ENCODE peak calls at places on chromosomes 7 and 10, in five cellular contexts. N is HAP-1, W is posterior vena cava, K is epithelial cell of prostate, H is lower lobe of right lung. G is an unnamed sample.

GRCh38 chr7:136405931-136406777 is 429.0 kb upstream of the MTPN start:
- DNase-seq in N (peak), W (no peak), K (no peak), H (no peak), G (no peak)

GRCh38 chr10:71797533-71798307 is 24.4 kb upstream of the VSIR start:
- DNase-seq in N (no peak), W (no peak), K (no peak), H (no peak), G (no peak)

GRCh38 chr10:132967540-132967939 is 25.2 kb upstream of the CFAP46 start:
- DNase-seq in N (no peak), W (peak), K (no peak), H (no peak), G (peak)

GRCh38 chr7:67937717-67938191 is 941.1 kb downstream of the TYW1 start:
- DNase-seq in N (no peak), W (no peak), K (peak), H (peak), G (no peak)

GRCh38 chr7:97430001-97430400 is 301.9 kb upstream of the TAC1 start:
- DNase-seq in N (no peak), W (no peak), K (no peak), H (no peak), G (no peak)

GRCh38 chr7:155646669-155647068 is 2.2 kb downstream of the RBM33 start:
- DNase-seq in N (no peak), W (no peak), K (no peak), H (no peak), G (no peak)

GRCh38 chr7:101608772-101609713 is 20.1 kb downstream of the MYL10 start:
- DNase-seq in N (no peak), W (no peak), K (peak), H (peak), G (no peak)

GRCh38 chr7:15571303-15571878 is 9.6 kb upstream of the AGMO start:
- DNase-seq in N (peak), W (no peak), K (peak), H (no peak), G (no peak)

GRCh38 chr7:25852995-25853713 is 298.8 kb upstream of the NFE2L3 start:
- DNase-seq in N (no peak), W (no peak), K (no peak), H (no peak), G (no peak)

GRCh38 chr10:81082621-81083376 is 545.1 kb downstream of the SH2D4B start:
- DNase-seq in N (no peak), W (no peak), K (no peak), H (no peak), G (no peak)

G was measured in sciatic nerve.